ENCODE peak calls at places on chromosomes 1 and 21, in eight cellular contexts. Q, G, O, M, W, B, A and V are unnamed samples.
A peak's percentile ranks its signal among the peaks of the same experiment; 100 is the strongest.

GRCh38 chr1:192793983-192794767 is 14.7 kb upstream of the RGS2 start:
- DNase-seq in Q (no peak), G (no peak), O (no peak), M (no peak), W (no peak), B (no peak), A (no peak), V (no peak)

GRCh38 chr21:39669976-39670671 is 57.4 kb downstream of the B3GALT5 start:
- DNase-seq in Q (no peak), G (no peak), O (no peak), M (no peak), W (no peak), B (no peak), A (no peak), V (no peak)

GRCh38 chr1:154624756-154625643 is 17.0 kb upstream of the ADAR start:
- DNase-seq in Q (peak; percentile 47), G (no peak), O (no peak), M (no peak), W (no peak), B (no peak), A (no peak), V (no peak)

GRCh38 chr1:201183209-201183608 is 7.4 kb upstream of the IGFN1 start:
- DNase-seq in Q (no peak), G (no peak), O (no peak), M (no peak), W (no peak), B (peak; percentile 30), A (no peak), V (no peak)

GRCh38 chr1:34049477-34049876 is 115.6 kb downstream of the CSMD2 start:
- DNase-seq in Q (no peak), G (no peak), O (no peak), M (no peak), W (no peak), B (no peak), A (no peak), V (no peak)

GRCh38 chr1:24205701-24206464 is 18.8 kb upstream of the IFNLR1 start:
- DNase-seq in Q (no peak), G (no peak), O (no peak), M (no peak), W (no peak), B (no peak), A (peak; percentile 62), V (no peak)

GRCh38 chr1:241749924-241750695 is 97.9 kb upstream of the EXO1 start:
- DNase-seq in Q (no peak), G (no peak), O (no peak), M (no peak), W (no peak), B (no peak), A (no peak), V (no peak)

GRCh38 chr1:110880708-110881374 is 7.9 kb downstream of the CD53 start:
- DNase-seq in Q (no peak), G (no peak), O (no peak), M (no peak), W (no peak), B (no peak), A (no peak), V (no peak)

GRCh38 chr1:186741640-186742039 is 61.4 kb upstream of the PTGS2 start:
- DNase-seq in Q (no peak), G (no peak), O (no peak), M (no peak), W (no peak), B (no peak), A (no peak), V (no peak)

GRCh38 chr1:243982451-243983018 is 68.5 kb upstream of the ZBTB18 start:
- DNase-seq in Q (no peak), G (no peak), O (peak; percentile 47), M (no peak), W (no peak), B (no peak), A (no peak), V (peak; percentile 2)

GRCh38 chr1:218402771-218403110 is 57.6 kb downstream of the TGFB2 start:
- DNase-seq in Q (no peak), G (no peak), O (no peak), M (no peak), W (no peak), B (no peak), A (no peak), V (no peak)

GRCh38 chr1:172287207-172287606 is 133.3 kb upstream of the C1orf105 start:
- DNase-seq in Q (peak; percentile 8), G (no peak), O (no peak), M (peak; percentile 86), W (peak; percentile 69), B (no peak), A (no peak), V (peak; percentile 75)

GRCh38 chr1:235015291-235015990 is 113.2 kb downstream of the TOMM20 start:
- DNase-seq in Q (no peak), G (peak; percentile 37), O (no peak), M (no peak), W (no peak), B (no peak), A (no peak), V (no peak)

GRCh38 chr21:43654806-43655489 is 4.3 kb downstream of the HSF2BP start:
- DNase-seq in Q (peak; percentile 41), G (no peak), O (no peak), M (no peak), W (no peak), B (no peak), A (no peak), V (no peak)

GRCh38 chr1:77565321-77565720 is 117.1 kb downstream of the ZZZ3 start:
- DNase-seq in Q (no peak), G (no peak), O (no peak), M (no peak), W (no peak), B (no peak), A (no peak), V (no peak)

GRCh38 chr1:69263982-69264381 is 303.7 kb upstream of the LRRC7 start:
- DNase-seq in Q (no peak), G (no peak), O (no peak), M (peak; percentile 26), W (no peak), B (peak; percentile 100), A (peak; percentile 81), V (no peak)

GRCh38 chr1:42152119-42152518 is 1.1 kb upstream of the GUCA2B start:
- DNase-seq in Q (no peak), G (no peak), O (no peak), M (no peak), W (no peak), B (no peak), A (no peak), V (no peak)

GRCh38 chr1:146036241-146036989 is 14.9 kb upstream of the HJV start:
- DNase-seq in Q (peak; percentile 22), G (no peak), O (no peak), M (no peak), W (no peak), B (peak; percentile 80), A (no peak), V (peak; percentile 8)

GRCh38 chr1:165886988-165887387 is 59.6 kb downstream of the UCK2 start:
- DNase-seq in Q (no peak), G (no peak), O (no peak), M (no peak), W (no peak), B (no peak), A (no peak), V (no peak)

GRCh38 chr1:39835935-39836594 is 47.2 kb downstream of the TRIT1 start:
- DNase-seq in Q (no peak), G (no peak), O (no peak), M (no peak), W (no peak), B (no peak), A (no peak), V (no peak)

GRCh38 chr1:232139444-232139843 is 490.5 kb downstream of the SIPA1L2 start:
- DNase-seq in Q (no peak), G (no peak), O (no peak), M (no peak), W (no peak), B (no peak), A (no peak), V (no peak)

GRCh38 chr1:7218210-7218832 is 433.1 kb downstream of the CAMTA1 start:
- DNase-seq in Q (no peak), G (peak; percentile 6), O (peak; percentile 65), M (no peak), W (no peak), B (peak; percentile 73), A (no peak), V (peak; percentile 67)

GRCh38 chr1:207988326-207989005 is 77.5 kb upstream of the CD34 start:
- DNase-seq in Q (no peak), G (no peak), O (no peak), M (no peak), W (no peak), B (no peak), A (no peak), V (no peak)

GRCh38 chr1:205774277-205775014 is 836 bp downstream of the RAB29 start:
- DNase-seq in Q (no peak), G (peak; percentile 16), O (peak; percentile 42), M (no peak), W (no peak), B (no peak), A (no peak), V (peak; percentile 37)